ENCODE peak calls at places on chromosomes 12 and 14, in nine cellular contexts. One of them, this sample, is unnamed.

GRCh38 chr12:31326689-31327659 is 1.0 kb upstream of the SINHCAF start:
- DNase-seq in ovary: no peak
- DNase-seq in breast epithelium: no peak
- DNase-seq in neuronal stem cell: peak; percentile 20
- DNase-seq in A549: no peak
- DNase-seq in Panc1: no peak
- DNase-seq in tibial artery: no peak
- DNase-seq in esophagus squamous epithelium: no peak
- DNase-seq in heart right ventricle: no peak
- DNase-seq in this sample: no peak

GRCh38 chr12:47981496-47982260 is 18.3 kb downstream of the TMEM106C start:
- DNase-seq in ovary: peak; percentile 34
- DNase-seq in breast epithelium: peak; percentile 2
- DNase-seq in neuronal stem cell: no peak
- DNase-seq in A549: no peak
- DNase-seq in Panc1: no peak
- DNase-seq in tibial artery: no peak
- DNase-seq in esophagus squamous epithelium: no peak
- DNase-seq in heart right ventricle: no peak
- DNase-seq in this sample: no peak

GRCh38 chr12:46832084-46832704 is 6.4 kb upstream of the SLC38A4 start:
- DNase-seq in ovary: no peak
- DNase-seq in breast epithelium: no peak
- DNase-seq in neuronal stem cell: peak; percentile 21
- DNase-seq in A549: no peak
- DNase-seq in Panc1: no peak
- DNase-seq in tibial artery: no peak
- DNase-seq in esophagus squamous epithelium: no peak
- DNase-seq in heart right ventricle: no peak
- DNase-seq in this sample: no peak

GRCh38 chr12:53939141-53940108 is 794 bp downstream of the HOXC13 start:
- DNase-seq in ovary: no peak
- DNase-seq in breast epithelium: no peak
- DNase-seq in neuronal stem cell: no peak
- DNase-seq in A549: peak; percentile 36
- DNase-seq in Panc1: no peak
- DNase-seq in tibial artery: no peak
- DNase-seq in esophagus squamous epithelium: no peak
- DNase-seq in heart right ventricle: no peak
- DNase-seq in this sample: no peak

GRCh38 chr14:31291210-31291609 is 83.6 kb upstream of the HECTD1 start:
- DNase-seq in ovary: no peak
- DNase-seq in breast epithelium: no peak
- DNase-seq in neuronal stem cell: no peak
- DNase-seq in A549: no peak
- DNase-seq in Panc1: no peak
- DNase-seq in tibial artery: no peak
- DNase-seq in esophagus squamous epithelium: no peak
- DNase-seq in heart right ventricle: no peak
- DNase-seq in this sample: no peak

GRCh38 chr14:54603362-54603761 is 36.4 kb downstream of the SAMD4A start:
- DNase-seq in ovary: no peak
- DNase-seq in breast epithelium: no peak
- DNase-seq in neuronal stem cell: no peak
- DNase-seq in A549: no peak
- DNase-seq in Panc1: no peak
- DNase-seq in tibial artery: no peak
- DNase-seq in esophagus squamous epithelium: no peak
- DNase-seq in heart right ventricle: no peak
- DNase-seq in this sample: no peak

GRCh38 chr14:94379291-94380224 is 8.8 kb downstream of the SERPINA1 start:
- DNase-seq in ovary: no peak
- DNase-seq in breast epithelium: no peak
- DNase-seq in neuronal stem cell: no peak
- DNase-seq in A549: no peak
- DNase-seq in Panc1: no peak
- DNase-seq in tibial artery: no peak
- DNase-seq in esophagus squamous epithelium: no peak
- DNase-seq in heart right ventricle: no peak
- DNase-seq in this sample: no peak

GRCh38 chr12:89731614-89732013 is 23.0 kb upstream of the ATP2B1 start:
- DNase-seq in ovary: no peak
- DNase-seq in breast epithelium: no peak
- DNase-seq in neuronal stem cell: no peak
- DNase-seq in A549: no peak
- DNase-seq in Panc1: no peak
- DNase-seq in tibial artery: no peak
- DNase-seq in esophagus squamous epithelium: no peak
- DNase-seq in heart right ventricle: no peak
- DNase-seq in this sample: no peak

GRCh38 chr12:116759783-116760581 is 21.9 kb downstream of the RNFT2 start:
- DNase-seq in ovary: no peak
- DNase-seq in breast epithelium: no peak
- DNase-seq in neuronal stem cell: no peak
- DNase-seq in A549: no peak
- DNase-seq in Panc1: no peak
- DNase-seq in tibial artery: peak; percentile 84
- DNase-seq in esophagus squamous epithelium: no peak
- DNase-seq in heart right ventricle: peak; percentile 42
- DNase-seq in this sample: peak; percentile 77

GRCh38 chr12:6735448-6736191 is 11.8 kb downstream of the COPS7A start:
- DNase-seq in ovary: peak; percentile 79
- DNase-seq in breast epithelium: peak; percentile 70
- DNase-seq in neuronal stem cell: no peak
- DNase-seq in A549: peak; percentile 68
- DNase-seq in Panc1: peak; percentile 32
- DNase-seq in tibial artery: peak; percentile 76
- DNase-seq in esophagus squamous epithelium: no peak
- DNase-seq in heart right ventricle: peak; percentile 68
- DNase-seq in this sample: peak; percentile 85

GRCh38 chr12:54378791-54379400 is 5.6 kb downstream of the ZNF385A start:
- DNase-seq in ovary: peak; percentile 75
- DNase-seq in breast epithelium: no peak
- DNase-seq in neuronal stem cell: no peak
- DNase-seq in A549: peak; percentile 88
- DNase-seq in Panc1: no peak
- DNase-seq in tibial artery: no peak
- DNase-seq in esophagus squamous epithelium: no peak
- DNase-seq in heart right ventricle: peak; percentile 83
- DNase-seq in this sample: peak; percentile 92

GRCh38 chr12:15334225-15334624 is 11.9 kb downstream of the PTPRO start:
- DNase-seq in ovary: no peak
- DNase-seq in breast epithelium: no peak
- DNase-seq in neuronal stem cell: no peak
- DNase-seq in A549: no peak
- DNase-seq in Panc1: no peak
- DNase-seq in tibial artery: no peak
- DNase-seq in esophagus squamous epithelium: no peak
- DNase-seq in heart right ventricle: no peak
- DNase-seq in this sample: no peak

GRCh38 chr14:103123128-103123633 is at the start of gene TNFAIP2:
- DNase-seq in ovary: no peak
- DNase-seq in breast epithelium: no peak
- DNase-seq in neuronal stem cell: no peak
- DNase-seq in A549: no peak
- DNase-seq in Panc1: no peak
- DNase-seq in tibial artery: peak; percentile 80
- DNase-seq in esophagus squamous epithelium: no peak
- DNase-seq in heart right ventricle: peak; percentile 81
- DNase-seq in this sample: peak; percentile 93

GRCh38 chr14:99562848-99563748 is 40.9 kb downstream of the CCDC85C start:
- DNase-seq in ovary: peak; percentile 89
- DNase-seq in breast epithelium: peak; percentile 83
- DNase-seq in neuronal stem cell: peak; percentile 82
- DNase-seq in A549: peak; percentile 76
- DNase-seq in Panc1: no peak
- DNase-seq in tibial artery: peak; percentile 84
- DNase-seq in esophagus squamous epithelium: no peak
- DNase-seq in heart right ventricle: peak; percentile 79
- DNase-seq in this sample: peak; percentile 76

DNA sequence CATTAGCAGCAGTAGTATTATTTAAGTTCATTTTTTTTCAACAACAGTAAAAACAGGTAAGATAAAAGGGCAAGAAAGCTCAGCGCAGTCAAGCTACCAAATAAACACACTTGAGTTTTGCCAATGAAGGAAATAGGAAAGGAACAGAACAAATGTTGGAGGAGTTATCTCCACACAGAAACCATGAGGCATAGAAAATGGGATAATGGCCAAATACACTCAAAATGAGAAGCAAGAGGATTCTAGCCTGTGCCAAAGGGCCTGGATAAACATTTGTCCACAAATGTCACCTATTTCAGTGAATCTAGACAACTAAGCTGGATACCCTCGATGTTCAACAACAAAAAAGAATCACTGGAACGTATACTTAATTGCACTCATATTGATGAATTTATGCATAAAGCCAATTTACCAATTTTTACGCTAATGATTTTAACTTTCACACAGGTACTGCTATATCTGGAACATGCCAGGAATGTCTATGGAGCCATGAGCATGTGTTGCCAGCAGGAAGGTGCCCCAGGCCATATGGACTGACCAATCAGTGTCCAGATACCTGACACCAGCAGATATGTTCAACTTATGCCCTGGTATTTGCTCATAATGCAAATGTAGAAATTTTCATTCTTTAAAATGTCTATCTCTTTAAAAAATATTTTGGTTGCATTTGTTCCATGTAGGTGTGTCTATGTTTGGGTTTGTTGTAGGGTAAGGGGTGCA is 21.1 kb downstream of the ST8SIA1 start:
- DNase-seq in ovary: no peak
- DNase-seq in breast epithelium: no peak
- DNase-seq in neuronal stem cell: no peak
- DNase-seq in A549: no peak
- DNase-seq in Panc1: no peak
- DNase-seq in tibial artery: no peak
- DNase-seq in esophagus squamous epithelium: no peak
- DNase-seq in heart right ventricle: no peak
- DNase-seq in this sample: no peak
- H3K27ac ChIP-seq in ovary: no peak overlapping the region
- H3K27ac ChIP-seq in breast epithelium: peak overlapping the region; percentile 70
- H3K27ac ChIP-seq in neuronal stem cell: no peak overlapping the region
- H3K27ac ChIP-seq in A549: no peak overlapping the region
- H3K27ac ChIP-seq in Panc1: no peak overlapping the region
- H3K27ac ChIP-seq in tibial artery: no peak overlapping the region
- H3K27ac ChIP-seq in esophagus squamous epithelium: no peak overlapping the region
- H3K27ac ChIP-seq in heart right ventricle: peak overlapping the region; percentile 48
- H3K27ac ChIP-seq in this sample: no peak overlapping the region

GRCh38 chr12:113359939-113360748 is 1.8 kb downstream of the PLBD2 start:
- DNase-seq in ovary: no peak
- DNase-seq in breast epithelium: no peak
- DNase-seq in neuronal stem cell: no peak
- DNase-seq in A549: no peak
- DNase-seq in Panc1: no peak
- DNase-seq in tibial artery: no peak
- DNase-seq in esophagus squamous epithelium: no peak
- DNase-seq in heart right ventricle: no peak
- DNase-seq in this sample: peak; percentile 55
- H3K4me3 ChIP-seq in ovary: peak overlapping the region; percentile 82
- H3K4me3 ChIP-seq in breast epithelium: peak overlapping the region; percentile 85
- H3K4me3 ChIP-seq in neuronal stem cell: no peak overlapping the region
- H3K4me3 ChIP-seq in A549: peak overlapping the region; percentile 69
- H3K4me3 ChIP-seq in Panc1: no peak overlapping the region
- H3K4me3 ChIP-seq in tibial artery: peak overlapping the region; percentile 68
- H3K4me3 ChIP-seq in esophagus squamous epithelium: peak overlapping the region; percentile 97
- H3K4me3 ChIP-seq in heart right ventricle: no peak overlapping the region
- H3K4me3 ChIP-seq in this sample: no peak overlapping the region

GRCh38 chr12:2095878-2096277 is 43.1 kb downstream of the CACNA1C start:
- DNase-seq in ovary: no peak
- DNase-seq in breast epithelium: no peak
- DNase-seq in neuronal stem cell: no peak
- DNase-seq in A549: no peak
- DNase-seq in Panc1: no peak
- DNase-seq in tibial artery: no peak
- DNase-seq in esophagus squamous epithelium: no peak
- DNase-seq in heart right ventricle: no peak
- DNase-seq in this sample: no peak
- H3K4me1 ChIP-seq in ovary: no peaks in the 10 kb centered on the region
- H3K4me1 ChIP-seq in breast epithelium: no peaks in the 10 kb centered on the region
- H3K4me1 ChIP-seq in neuronal stem cell: no peaks in the 10 kb centered on the region
- H3K4me1 ChIP-seq in A549: no peaks in the 10 kb centered on the region
- H3K4me1 ChIP-seq in Panc1: no peaks in the 10 kb centered on the region
- H3K4me1 ChIP-seq in tibial artery: peaks cover 74% of the 10 kb centered on the region
- H3K4me1 ChIP-seq in esophagus squamous epithelium: no peaks in the 10 kb centered on the region
- H3K4me1 ChIP-seq in heart right ventricle: peaks cover 90% of the 10 kb centered on the region
- H3K4me1 ChIP-seq in this sample: peaks cover 12% of the 10 kb centered on the region

GRCh38 chr12:98592825-98593322 is 612 bp upstream of the SLC25A3 start:
- DNase-seq in ovary: no peak
- DNase-seq in breast epithelium: no peak
- DNase-seq in neuronal stem cell: no peak
- DNase-seq in A549: no peak
- DNase-seq in Panc1: no peak
- DNase-seq in tibial artery: no peak
- DNase-seq in esophagus squamous epithelium: no peak
- DNase-seq in heart right ventricle: no peak
- DNase-seq in this sample: no peak

GRCh38 chr12:98594050-98594853 is 766 bp downstream of the SLC25A3 start:
- DNase-seq in ovary: no peak
- DNase-seq in breast epithelium: peak; percentile 58
- DNase-seq in neuronal stem cell: peak; percentile 9
- DNase-seq in A549: no peak
- DNase-seq in Panc1: no peak
- DNase-seq in tibial artery: peak; percentile 73
- DNase-seq in esophagus squamous epithelium: no peak
- DNase-seq in heart right ventricle: peak; percentile 58
- DNase-seq in this sample: peak; percentile 72

GRCh38 chr12:98591209-98591608 is 2.3 kb upstream of the SLC25A3 start:
- DNase-seq in ovary: no peak
- DNase-seq in breast epithelium: no peak
- DNase-seq in neuronal stem cell: no peak
- DNase-seq in A549: no peak
- DNase-seq in Panc1: no peak
- DNase-seq in tibial artery: no peak
- DNase-seq in esophagus squamous epithelium: no peak
- DNase-seq in heart right ventricle: no peak
- DNase-seq in this sample: no peak

GRCh38 chr12:98595152-98595988 is 1.9 kb downstream of the SLC25A3 start:
- DNase-seq in ovary: no peak
- DNase-seq in breast epithelium: no peak
- DNase-seq in neuronal stem cell: no peak
- DNase-seq in A549: peak; percentile 25
- DNase-seq in Panc1: no peak
- DNase-seq in tibial artery: no peak
- DNase-seq in esophagus squamous epithelium: no peak
- DNase-seq in heart right ventricle: no peak
- DNase-seq in this sample: no peak

DNA sequence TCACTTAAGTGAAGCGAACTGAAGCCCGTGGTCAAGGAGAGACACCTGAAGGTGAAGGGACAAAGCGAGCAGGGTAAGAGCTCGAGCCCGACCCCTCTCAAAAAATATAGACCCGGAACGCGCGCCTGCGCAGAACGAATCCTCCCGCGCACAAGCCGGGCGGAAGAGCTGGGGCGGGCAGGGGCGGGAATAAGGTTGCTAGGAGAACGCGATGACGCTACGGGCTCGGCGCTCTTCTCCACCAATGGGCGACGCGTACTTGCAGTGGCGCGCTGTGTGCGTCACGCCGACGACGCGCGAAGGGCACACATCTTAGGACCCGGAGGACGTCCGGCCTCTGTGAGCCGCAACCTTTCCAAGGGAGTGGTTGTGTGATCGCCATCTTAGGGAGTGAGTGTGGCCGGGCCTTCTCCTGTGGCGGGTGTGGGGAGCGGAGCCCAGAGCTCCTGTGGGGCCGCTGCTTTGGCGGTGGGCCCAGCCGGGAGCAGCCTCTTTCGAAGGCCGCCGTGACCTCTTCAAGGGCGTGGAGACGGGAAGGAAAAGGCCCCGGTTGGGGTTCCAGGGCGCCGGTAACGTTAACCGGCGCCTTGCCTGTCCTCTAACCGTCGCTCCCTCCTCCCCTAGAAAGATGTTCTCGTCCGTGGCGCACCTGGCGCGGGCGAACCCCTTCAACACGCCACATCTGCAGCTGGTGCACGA is at the start of gene SLC25A3:
- DNase-seq in ovary: peak; percentile 98
- DNase-seq in breast epithelium: peak; percentile 94
- DNase-seq in neuronal stem cell: peak; percentile 97
- DNase-seq in A549: peak; percentile 92
- DNase-seq in Panc1: peak; percentile 81
- DNase-seq in tibial artery: peak; percentile 98
- DNase-seq in esophagus squamous epithelium: peak; percentile 86
- DNase-seq in heart right ventricle: peak; percentile 97
- DNase-seq in this sample: peak; percentile 98
- H3K27ac ChIP-seq in ovary: peak within 1 kb of the TSS; percentile 92
- H3K27ac ChIP-seq in breast epithelium: peak within 1 kb of the TSS; percentile 98
- H3K27ac ChIP-seq in neuronal stem cell: peak within 1 kb of the TSS; percentile 44
- H3K27ac ChIP-seq in A549: peak within 1 kb of the TSS; percentile 97
- H3K27ac ChIP-seq in Panc1: peak within 1 kb of the TSS; percentile 98
- H3K27ac ChIP-seq in tibial artery: peak within 1 kb of the TSS; percentile 92
- H3K27ac ChIP-seq in esophagus squamous epithelium: peak within 1 kb of the TSS; percentile 100
- H3K27ac ChIP-seq in heart right ventricle: peak within 1 kb of the TSS; percentile 98
- H3K27ac ChIP-seq in this sample: peak within 1 kb of the TSS; percentile 98